ENCODE peak calls at places on chromosomes 2 and 18, in five cellular contexts. A is hepatocyte, B is PC-3, G is mammary epithelial cell, R is astrocyte. D is an unnamed sample.

GRCh38 chr18:76452357-76452756 is 42.7 kb downstream of the ZNF516 start:
- DNase-seq in R (peak; percentile 66), B (no peak), A (no peak), G (no peak), D (peak; percentile 65)

GRCh38 chr2:222318026-222318711 is 19.4 kb upstream of the PAX3 start:
- DNase-seq in B (peak; percentile 67), R (peak; percentile 56), G (peak; percentile 72), A (peak; percentile 84), D (peak; percentile 78)

GRCh38 chr2:230703514-230703913 is 9.1 kb upstream of the CAB39 start:
- DNase-seq in B (no peak), G (no peak), R (no peak), A (no peak), D (no peak)

GRCh38 chr2:211132586-211132985 is 576.2 kb downstream of the CPS1 start:
- DNase-seq in B (peak; percentile 87), R (peak; percentile 88), G (peak; percentile 20), A (no peak), D (peak; percentile 88)

GRCh38 chr2:667332-668000 is 9.7 kb downstream of the TMEM18 start:
- DNase-seq in G (peak; percentile 59), A (peak; percentile 75), R (peak; percentile 68), B (peak; percentile 86), D (peak; percentile 77)

GRCh38 chr2:168136392-168136977 is 110.9 kb downstream of the STK39 start:
- DNase-seq in G (peak; percentile 36), R (peak; percentile 36), A (no peak), B (peak; percentile 80), D (peak; percentile 45)

GRCh38 chr18:69215151-69215550 is 185.5 kb upstream of the DOK6 start:
- DNase-seq in G (no peak), R (no peak), B (no peak), A (no peak), D (no peak)

GRCh38 chr2:238886453-238887094 is 38.7 kb downstream of the TWIST2 start:
- DNase-seq in A (no peak), R (no peak), B (no peak), G (no peak), D (no peak)

GRCh38 chr18:6401687-6402086 is 13.0 kb downstream of the L3MBTL4 start:
- DNase-seq in B (no peak), G (no peak), R (no peak), A (no peak), D (no peak)

GRCh38 chr18:79563949-79564348 is 115.7 kb upstream of the CTDP1 start:
- DNase-seq in A (no peak), B (no peak), R (no peak), G (no peak), D (no peak)

GRCh38 chr18:64645753-64646152 is 496.9 kb upstream of the LINC00305 start:
- DNase-seq in B (no peak), G (no peak), A (no peak), R (no peak), D (no peak)

GRCh38 chr18:78527984-78528383 is 451.6 kb upstream of the SALL3 start:
- DNase-seq in B (no peak), R (no peak), G (no peak), A (no peak), D (no peak)

GRCh38 chr2:206328979-206329378 is 54.5 kb downstream of the ZDBF2 start:
- DNase-seq in G (no peak), R (no peak), B (no peak), A (no peak), D (no peak)

GRCh38 chr18:65750421-65751144 is at the start of gene CDH7:
- DNase-seq in R (no peak), G (no peak), B (peak; percentile 60), A (peak; percentile 52), D (peak; percentile 9)

GRCh38 chr2:60053791-60054190 is 499.7 kb downstream of the BCL11A start:
- DNase-seq in R (no peak), G (peak; percentile 4), B (no peak), A (no peak), D (no peak)

GRCh38 chr2:229133155-229133772 is 137.8 kb downstream of the PID1 start:
- DNase-seq in B (peak; percentile 78), A (peak; percentile 60), R (peak; percentile 44), G (peak; percentile 40), D (peak; percentile 76)

GRCh38 chr2:41546031-41546430 is 501.8 kb upstream of the PKDCC start:
- DNase-seq in G (no peak), B (no peak), R (no peak), A (no peak), D (no peak)

DNA sequence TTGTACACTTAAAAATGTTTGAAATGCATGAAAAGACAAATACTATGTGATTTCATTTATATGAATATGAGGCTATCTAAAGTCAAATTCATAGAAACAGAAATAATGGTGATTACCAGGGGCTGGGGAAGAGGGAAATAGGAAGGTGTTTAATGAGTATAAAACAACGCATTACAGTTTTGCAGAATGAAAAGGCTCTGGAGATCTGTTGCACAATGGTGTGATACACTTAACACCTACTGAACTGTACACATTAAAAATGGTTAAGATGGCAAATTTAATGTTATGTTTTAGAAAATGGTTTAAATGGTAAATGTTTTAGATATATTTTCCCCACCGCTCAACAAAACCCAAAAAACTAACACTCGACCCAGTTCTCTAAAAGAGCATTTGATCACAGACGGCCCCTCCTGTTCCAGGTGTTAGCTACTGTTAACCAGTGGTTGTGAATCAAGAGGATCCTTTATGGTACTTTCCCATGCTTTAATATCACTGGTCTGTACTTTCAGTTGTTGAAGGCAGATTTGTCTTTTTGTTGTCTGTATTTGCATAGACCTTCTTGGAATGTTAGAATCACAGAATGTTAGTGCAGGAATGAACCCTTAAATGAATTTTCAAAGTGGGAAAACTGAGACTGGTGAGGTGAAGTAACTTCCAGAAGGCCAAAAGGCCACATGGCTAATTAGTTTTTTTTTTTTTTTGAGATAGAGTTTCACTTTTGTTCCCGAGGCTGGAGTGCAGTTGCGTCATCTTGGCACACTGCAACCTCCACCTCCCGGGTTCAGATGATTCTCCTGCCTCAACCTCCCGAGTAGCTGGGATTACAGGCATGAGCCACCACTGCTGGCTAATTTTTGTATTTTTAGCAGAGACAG is 10.2 kb downstream of the RAB10 start:
- DNase-seq in B (no peak), R (peak; percentile 32), G (peak; percentile 59), A (peak; percentile 21), D (peak; percentile 35)
- H3K4me3 ChIP-seq in B (no peak overlapping the region), R (no peak overlapping the region), G (peak overlapping the region; percentile 28), A (no peak overlapping the region), D (no peak overlapping the region)

DNA sequence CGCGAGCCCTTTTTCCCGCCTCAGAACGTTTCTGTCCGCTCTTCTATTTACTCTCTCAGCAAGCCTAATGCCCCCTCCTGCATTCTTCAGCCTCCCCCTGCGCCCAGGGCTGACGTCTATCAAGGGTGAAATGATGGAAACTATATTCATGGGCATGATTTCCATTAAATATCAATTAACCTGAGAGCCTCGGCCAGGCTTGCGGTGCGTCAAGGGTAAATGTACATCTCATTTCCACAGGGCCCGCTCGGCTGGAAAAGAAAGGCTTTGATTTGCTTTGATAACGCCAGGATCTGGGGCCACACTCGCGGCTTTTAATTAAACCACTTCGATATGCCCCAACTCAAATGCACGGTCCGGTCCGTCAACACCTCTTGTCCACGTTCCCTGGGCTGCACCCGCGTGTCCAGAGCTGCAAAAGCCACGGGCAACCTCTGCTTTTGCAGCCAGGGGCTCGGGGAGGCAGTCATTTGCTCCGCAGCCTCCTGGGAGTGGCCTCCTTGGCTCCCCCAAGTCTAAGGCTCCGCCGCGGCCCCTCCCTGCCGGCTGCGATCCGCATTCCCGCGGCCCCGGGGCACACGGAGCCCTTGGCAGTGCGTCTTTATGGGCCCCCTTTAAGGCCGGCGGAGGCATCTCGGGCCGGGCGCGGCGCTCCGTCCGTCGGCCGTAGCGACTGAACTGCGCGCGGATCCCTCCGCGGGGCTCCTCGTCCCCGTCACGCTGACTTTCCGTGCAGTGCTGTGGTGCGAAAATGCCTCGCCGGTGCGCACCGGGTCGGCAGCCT is at the start of gene HOXD8:
- DNase-seq in R (peak; percentile 34), G (no peak), B (no peak), A (peak; percentile 71), D (peak; percentile 22)
- TF ChIP-seq EZH2 in R (no peak), G (peak; percentile 89), B (no peak), A (peak; percentile 93), D (peak; percentile 51)

GRCh38 chr2:110097506-110098220 is 18.0 kb downstream of the MALL start:
- DNase-seq in A (no peak), G (peak; percentile 65), B (peak; percentile 62), R (no peak), D (no peak)
- H3K4me3 ChIP-seq in A (no peak overlapping the region), G (no peak overlapping the region), B (no peak overlapping the region), R (no peak overlapping the region), D (no peak overlapping the region)

DNA sequence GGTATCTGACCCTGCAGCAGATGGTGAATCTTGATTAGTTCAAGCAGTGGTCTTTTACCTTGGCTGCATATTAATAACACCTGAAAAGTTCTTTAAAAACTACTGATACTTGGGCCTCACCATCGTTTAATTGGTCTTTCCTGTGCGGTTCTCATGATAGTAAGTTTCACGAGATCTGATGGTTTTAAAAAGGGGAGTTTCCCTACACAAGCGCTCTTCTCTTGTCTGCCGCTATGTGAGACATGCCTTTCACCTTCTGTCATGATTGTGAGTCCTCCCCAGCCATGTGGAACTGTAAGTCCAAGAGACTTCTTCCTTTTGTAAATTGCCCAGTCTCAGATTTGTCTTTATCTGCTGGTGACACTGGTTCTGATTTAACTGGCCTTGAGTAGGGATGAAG is 102.3 kb downstream of the LYPD1 start:
- DNase-seq in B (no peak), G (no peak), R (no peak), A (no peak), D (no peak)
- TF ChIP-seq EZH2 in B (no peak), G (no peak), R (no peak), A (no peak), D (no peak)

GRCh38 chr2:174334781-174335604 is at the start of gene SP9:
- DNase-seq in R (peak; percentile 60), G (no peak), A (peak; percentile 64), B (no peak), D (peak; percentile 50)

GRCh38 chr2:174335605-174336402 is 1.1 kb downstream of the SP9 start:
- DNase-seq in A (peak; percentile 32), G (peak; percentile 27), B (no peak), R (no peak), D (no peak)

GRCh38 chr2:174337337-174338154 is 2.8 kb downstream of the SP9 start:
- DNase-seq in G (peak; percentile 16), R (peak; percentile 52), A (peak; percentile 47), B (no peak), D (peak; percentile 60)

GRCh38 chr2:174338155-174338495 is 3.4 kb downstream of the SP9 start:
- DNase-seq in G (no peak), A (no peak), B (no peak), R (no peak), D (no peak)

DNA sequence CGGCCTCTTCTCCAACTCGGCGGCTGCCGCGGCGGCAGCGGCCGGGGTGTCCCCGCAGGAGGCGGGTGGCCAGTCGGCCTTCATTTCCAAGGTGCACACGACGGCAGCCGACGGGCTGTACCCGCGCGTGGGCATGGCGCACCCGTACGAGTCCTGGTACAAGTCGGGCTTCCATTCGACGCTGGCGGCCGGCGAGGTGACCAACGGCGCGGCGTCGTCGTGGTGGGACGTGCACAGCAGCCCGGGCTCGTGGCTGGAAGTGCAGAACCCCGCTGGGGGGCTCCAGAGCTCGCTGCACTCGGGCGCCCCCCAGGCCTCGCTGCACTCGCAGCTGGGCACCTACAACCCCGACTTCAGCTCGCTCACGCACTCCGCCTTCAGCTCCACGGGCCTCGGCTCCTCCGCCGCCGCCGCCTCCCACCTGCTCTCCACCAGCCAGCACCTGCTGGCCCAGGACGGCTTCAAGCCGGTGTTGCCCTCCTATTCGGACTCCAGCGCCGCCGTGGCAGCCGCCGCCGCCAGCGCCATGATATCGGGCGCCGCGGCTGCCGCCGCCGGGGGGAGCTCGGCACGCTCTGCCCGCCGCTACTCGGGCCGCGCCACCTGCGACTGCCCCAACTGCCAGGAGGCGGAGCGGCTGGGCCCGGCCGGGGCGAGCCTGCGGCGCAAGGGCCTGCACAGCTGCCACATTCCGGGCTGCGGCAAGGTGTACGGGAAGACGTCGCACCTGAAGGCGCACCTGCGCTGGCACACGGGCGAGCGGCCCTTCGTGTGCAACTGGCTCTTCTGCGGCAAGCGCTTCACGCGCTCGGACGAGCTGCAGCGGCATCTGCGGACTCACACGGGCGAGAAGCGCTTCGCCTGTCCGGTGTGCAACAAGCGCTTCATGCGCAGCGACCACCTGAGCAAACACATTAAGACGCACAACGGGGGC is 1.9 kb downstream of the SP9 start:
- DNase-seq in A (peak; percentile 71), G (peak; percentile 69), B (no peak), R (no peak), D (no peak)
- H3K4me3 ChIP-seq in A (peak overlapping the region; percentile 12), G (peak overlapping the region; percentile 30), B (no peak overlapping the region), R (no peak overlapping the region), D (no peak overlapping the region)

D was measured in fibroblast of lung.